ENCODE peak calls at places on chromosome 1, in five cellular contexts. H, J, D, M and K are unnamed samples.

GRCh38 chr1:161139765-161140164 is 7.3 kb upstream of the DEDD start:
- DNase-seq in H (peak; percentile 41), J (no peak), D (no peak), M (no peak), K (no peak)

GRCh38 chr1:159996653-159997052 is 35.1 kb downstream of the PIGM start:
- DNase-seq in H (no peak), J (no peak), D (no peak), M (no peak), K (no peak)

GRCh38 chr1:204340137-204340536 is 19.6 kb downstream of the PLEKHA6 start:
- DNase-seq in H (no peak), J (no peak), D (no peak), M (no peak), K (no peak)

GRCh38 chr1:58896211-58897183 is 112.7 kb upstream of the JUN start:
- DNase-seq in H (no peak), J (no peak), D (no peak), M (peak; percentile 66), K (no peak)

GRCh38 chr1:201772178-201772577 is 56.8 kb upstream of the IPO9 start:
- DNase-seq in H (no peak), J (no peak), D (no peak), M (no peak), K (no peak)

GRCh38 chr1:223846668-223847007 is 891 bp upstream of the TP53BP2 start:
- DNase-seq in H (no peak), J (no peak), D (no peak), M (no peak), K (no peak)

GRCh38 chr1:115296981-115297380 is 41.1 kb downstream of the NGF start:
- DNase-seq in H (no peak), J (no peak), D (no peak), M (no peak), K (no peak)

GRCh38 chr1:100538935-100539835 is 1.2 kb downstream of the GPR88 start:
- DNase-seq in H (peak; percentile 30), J (no peak), D (no peak), M (no peak), K (no peak)

GRCh38 chr1:231694081-231694443 is 67.5 kb downstream of the DISC1 start:
- DNase-seq in H (no peak), J (no peak), D (no peak), M (no peak), K (no peak)